ENCODE peak calls at places on chromosomes 12 and 14, in five cellular contexts. U is IMR-90, L is GM12865, K is heart right ventricle, B is AG04449. F is an unnamed sample.

GRCh38 chr14:56002316-56002715 is 115.9 kb upstream of the PELI2 start:
- DNase-seq in L (no peak), B (no peak), K (no peak), U (peak; percentile 23), F (no peak)

GRCh38 chr14:30482270-30482669 is 76.7 kb upstream of the G2E3 start:
- DNase-seq in B (no peak), K (no peak), L (no peak), U (no peak), F (no peak)

GRCh38 chr12:57001448-57001906 is 4.9 kb downstream of the ZBTB39 start:
- DNase-seq in L (peak; percentile 72), U (peak; percentile 60), K (peak; percentile 60), B (no peak), F (peak; percentile 75)

GRCh38 chr12:94327819-94328218 is 131.8 kb downstream of the CEP83 start:
- DNase-seq in U (no peak), B (no peak), L (no peak), K (no peak), F (no peak)

GRCh38 chr12:13386269-13387039 is 189.9 kb downstream of the EMP1 start:
- DNase-seq in L (no peak), K (no peak), U (no peak), B (no peak), F (no peak)

GRCh38 chr14:71688576-71688975 is 243.7 kb upstream of the RGS6 start:
- DNase-seq in B (no peak), U (peak; percentile 27), L (no peak), K (no peak), F (no peak)

GRCh38 chr14:64561631-64562030 is 11.9 kb downstream of the PPP1R36 start:
- DNase-seq in K (no peak), L (no peak), U (no peak), B (no peak), F (no peak)

GRCh38 chr12:111503116-111503515 is 96.0 kb downstream of the ATXN2 start:
- DNase-seq in K (no peak), L (no peak), U (peak; percentile 65), B (no peak), F (no peak)

GRCh38 chr14:52031781-52032180 is 37.1 kb downstream of the NID2 start:
- DNase-seq in L (no peak), K (peak; percentile 67), B (no peak), U (peak; percentile 78), F (no peak)

GRCh38 chr12:105467710-105468366 is 137.3 kb downstream of the C12orf75 start:
- DNase-seq in B (no peak), K (no peak), U (no peak), L (no peak), F (no peak)

GRCh38 chr12:75554556-75554880 is 43.1 kb upstream of the KRR1 start:
- DNase-seq in B (no peak), L (no peak), K (no peak), U (no peak), F (no peak)

GRCh38 chr14:72476657-72477499 is 417.0 kb downstream of the DPF3 start:
- DNase-seq in U (peak; percentile 53), B (peak; percentile 71), K (no peak), L (peak; percentile 98), F (peak; percentile 78)

GRCh38 chr12:120327593-120327992 is at the start of gene PLA2G1B:
- DNase-seq in B (no peak), K (no peak), L (no peak), U (no peak), F (no peak)

GRCh38 chr12:124928095-124928911 is 13.9 kb upstream of the UBC start:
- DNase-seq in U (peak; percentile 91), B (no peak), K (peak; percentile 72), L (peak; percentile 78), F (no peak)

GRCh38 chr12:71045781-71046180 is 112.0 kb downstream of the TSPAN8 start:
- DNase-seq in U (no peak), B (peak; percentile 37), L (peak; percentile 6), K (no peak), F (no peak)

GRCh38 chr12:53174881-53175491 is 5.5 kb upstream of the ZNF740 start:
- DNase-seq in B (no peak), L (no peak), K (no peak), U (peak; percentile 42), F (no peak)

GRCh38 chr12:74538491-74539258 is 1.0 kb downstream of the ATXN7L3B start:
- DNase-seq in L (peak; percentile 63), K (no peak), U (no peak), B (no peak), F (peak; percentile 10)

GRCh38 chr12:40171501-40171900 is 53.3 kb upstream of the LRRK2 start:
- DNase-seq in L (no peak), U (no peak), B (no peak), K (no peak), F (no peak)

GRCh38 chr12:123335490-123335889 is 29.2 kb downstream of the SBNO1 start:
- DNase-seq in L (no peak), B (no peak), U (no peak), K (no peak), F (no peak)

GRCh38 chr14:64741200-64741599 is 37.0 kb downstream of the PLEKHG3 start:
- DNase-seq in K (no peak), L (no peak), B (no peak), U (no peak), F (no peak)

GRCh38 chr12:54379401-54380201 is 4.9 kb downstream of the ZNF385A start:
- DNase-seq in L (peak; percentile 86), B (no peak), K (peak; percentile 94), U (peak; percentile 73), F (peak; percentile 94)

GRCh38 chr12:124395986-124396385 is 101.1 kb downstream of the RFLNA start:
- DNase-seq in K (no peak), U (no peak), B (no peak), L (no peak), F (no peak)

GRCh38 chr12:12230275-12230674 is 36.6 kb downstream of the LRP6 start:
- DNase-seq in L (no peak), K (no peak), U (no peak), B (no peak), F (no peak)

GRCh38 chr12:95789126-95790024 is 1.2 kb downstream of the NTN4 start:
- DNase-seq in B (no peak), K (peak; percentile 46), U (peak; percentile 13), L (no peak), F (no peak)

GRCh38 chr14:91059576-91060471 is 617 bp downstream of the RPS6KA5 start:
- DNase-seq in L (peak; percentile 79), B (no peak), K (peak; percentile 33), U (no peak), F (peak; percentile 80)
- TF ChIP-seq CTCF in L (peak; percentile 23), B (peak; percentile 21), K (no peak), U (peak; percentile 35), F (peak; percentile 12)

GRCh38 chr14:99137001-99137700 is 134.8 kb downstream of the BCL11B start:
- DNase-seq in U (no peak), B (no peak), K (no peak), L (no peak), F (no peak)
- TF ChIP-seq CTCF in U (no peak), B (no peak), K (no peak), L (no peak), F (no peak)

GRCh38 chr14:75050852-75051555 is at the start of gene MLH3:
- DNase-seq in K (peak; percentile 89), B (no peak), L (peak; percentile 93), U (peak; percentile 64), F (peak; percentile 91)
- TF ChIP-seq CTCF in K (no peak), B (no peak), L (no peak), U (no peak), F (no peak)

DNA sequence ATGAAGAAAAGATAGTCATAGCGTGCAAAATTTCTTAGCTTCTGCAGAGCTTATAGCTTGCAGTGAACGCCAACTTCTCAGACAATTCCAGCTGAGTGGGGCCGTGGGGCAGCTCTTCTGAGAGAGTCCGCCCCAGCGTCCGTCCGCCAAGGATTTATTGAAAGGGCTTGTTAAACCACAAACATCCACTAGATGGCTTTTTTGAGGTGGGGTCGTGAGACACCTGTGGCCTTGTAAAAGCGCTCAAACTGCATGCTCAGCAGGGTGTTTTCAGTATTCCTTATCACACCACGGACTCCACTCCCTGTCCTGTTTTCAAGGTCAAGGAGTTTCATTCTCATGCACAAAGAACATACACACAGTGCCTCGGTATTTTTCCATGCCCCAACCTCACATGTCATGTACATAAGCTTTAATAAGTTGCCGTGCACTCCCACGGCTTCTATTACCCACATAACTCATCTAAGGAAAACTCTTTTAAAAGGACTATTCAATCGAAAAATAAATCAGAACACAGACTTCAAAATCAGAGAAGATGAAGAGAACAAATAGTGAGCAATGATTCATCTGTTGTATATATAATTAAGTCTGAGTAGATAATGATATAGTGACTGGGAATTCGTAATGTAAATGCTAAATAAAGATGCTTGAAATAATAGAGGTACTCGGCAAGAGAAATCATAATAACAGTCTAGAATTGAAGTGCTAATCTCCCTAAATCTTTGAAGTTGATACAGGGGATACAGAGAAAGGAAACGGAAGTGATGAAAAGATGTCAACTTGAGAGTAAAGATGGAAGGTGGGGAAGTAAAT is 46.7 kb downstream of the WBP11 start:
- DNase-seq in U (no peak), B (no peak), L (no peak), K (no peak), F (no peak)
- TF ChIP-seq CTCF in U (peak; percentile 14), B (peak; percentile 3), L (no peak), K (no peak), F (peak; percentile 4)

DNA sequence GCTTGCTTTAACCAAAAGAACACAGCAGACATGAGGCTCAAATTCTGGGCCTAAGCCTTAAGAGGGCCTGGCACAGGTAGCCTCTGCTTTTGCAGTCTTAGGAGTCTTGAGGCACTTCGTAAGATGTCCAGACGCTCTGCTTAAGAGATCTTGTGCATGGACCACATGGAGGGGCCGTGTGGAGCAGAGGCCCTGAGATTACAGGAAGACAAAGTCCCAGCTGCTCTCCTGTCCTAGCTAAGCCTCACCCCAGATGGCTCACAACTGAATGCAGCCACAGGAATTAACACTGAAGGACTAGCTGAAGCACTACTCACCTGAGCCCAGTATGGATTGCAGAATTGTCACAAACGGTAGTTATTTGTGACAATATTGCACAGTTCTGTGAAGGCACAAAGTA is 446.0 kb downstream of the PDZRN4 start:
- DNase-seq in L (no peak), U (no peak), B (no peak), K (no peak), F (no peak)
- TF ChIP-seq CTCF in L (no peak), U (no peak), B (no peak), K (no peak), F (no peak)

DNA sequence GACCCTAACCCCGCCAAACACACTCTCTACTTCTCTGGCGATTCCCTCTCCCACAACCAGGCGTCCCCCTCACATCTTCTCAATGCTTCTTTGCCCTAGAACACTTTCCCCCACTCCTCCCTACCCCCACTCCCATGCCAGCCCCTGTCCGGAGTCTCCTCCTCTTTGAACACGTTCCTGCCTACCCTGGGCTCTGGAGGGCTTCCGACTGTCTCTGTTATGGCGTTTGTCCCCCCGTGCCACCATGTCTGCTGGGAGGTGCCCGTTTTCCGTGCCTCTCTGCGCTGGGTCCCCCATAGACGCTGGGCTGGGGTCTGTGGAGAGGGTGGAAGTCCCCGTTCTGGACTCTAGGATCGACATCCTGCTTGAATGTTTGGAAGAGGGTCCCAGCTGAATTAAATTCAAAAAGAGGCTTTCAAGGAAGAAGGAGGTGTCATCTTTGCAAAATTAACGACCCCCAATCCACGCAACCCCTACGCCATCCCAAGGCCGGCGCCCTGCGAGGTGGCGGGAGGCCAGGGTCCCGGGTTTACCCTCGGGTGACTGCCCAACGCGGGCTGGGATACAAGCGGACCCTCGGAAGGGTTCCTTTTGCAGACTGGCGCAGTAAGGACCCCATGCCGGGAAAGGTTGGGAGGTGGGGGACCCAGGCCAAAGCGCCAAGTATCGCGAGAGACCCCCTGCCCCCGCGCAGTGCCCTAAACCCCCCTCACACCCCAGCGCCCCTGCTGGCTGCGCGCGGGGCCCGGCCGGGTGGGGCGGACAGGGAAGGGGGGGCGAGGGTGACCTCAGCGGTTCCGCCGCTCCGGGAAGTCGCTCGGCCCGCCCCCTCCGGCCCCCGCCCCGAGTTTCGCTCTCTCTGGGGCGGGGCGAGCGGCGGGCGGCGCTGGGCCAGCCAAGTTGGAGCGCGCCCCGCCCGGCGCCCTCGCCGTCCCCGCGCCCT is 973 bp upstream of the ZBTB42 start:
- DNase-seq in B (no peak), K (peak; percentile 90), L (peak; percentile 85), U (peak; percentile 67), F (peak; percentile 98)
- TF ChIP-seq CTCF in B (peak; percentile 76), K (peak; percentile 15), L (peak; percentile 41), U (peak; percentile 41), F (no peak)

F was measured in GM20000.